ENCODE peak calls at places on chromosomes 4 and X, in eight cellular contexts. E is NCI-H1105; M is pancreas; W is activated T-cell treated with anti-CD3 and anti-CD28 coated beads for 1 hour; N is astrocyte; J is activated CD4-positive, alpha-beta T cell treated with anti-CD3 and anti-CD28 coated beads for 48 hours; P is Panc1; T is smooth muscle cell of the brain vasculature. F is an unnamed sample.

GRCh38 chr4:109972786-109973528 is 60.3 kb downstream of the EGF start:
- DNase-seq in J (no peak), N (no peak), P (no peak), M (no peak), W (no peak), T (no peak), E (no peak), F (no peak)

GRCh38 chrX:65017464-65017863 is 41.2 kb upstream of the ZC4H2 start:
- DNase-seq in M (no peak), W (no peak), P (no peak), T (no peak), N (no peak), E (no peak), J (no peak), F (no peak)

GRCh38 chr4:184510431-184510830 is 36.1 kb upstream of the IRF2 start:
- DNase-seq in N (no peak), T (no peak), J (no peak), E (no peak), M (no peak), W (no peak), P (no peak), F (no peak)

GRCh38 chr4:2652415-2653155 is 103.6 kb downstream of the TNIP2 start:
- DNase-seq in N (no peak), W (no peak), T (no peak), P (no peak), E (no peak), J (no peak), M (no peak), F (no peak)

GRCh38 chrX:18899796-18900380 is 84.0 kb downstream of the PHKA2 start:
- DNase-seq in W (no peak), P (no peak), T (no peak), N (no peak), E (no peak), M (no peak), J (no peak), F (no peak)

GRCh38 chr4:45453258-45453841 is 670.5 kb downstream of the GABRG1 start:
- DNase-seq in T (no peak), N (peak), M (no peak), E (peak), P (peak), J (no peak), W (no peak), F (no peak)

GRCh38 chr4:184746532-184746870 is 12.6 kb upstream of the CENPU start:
- DNase-seq in W (no peak), T (no peak), P (no peak), M (no peak), J (no peak), N (peak), E (no peak), F (no peak)

GRCh38 chrX:110745288-110745687 is 50.3 kb downstream of the CHRDL1 start:
- DNase-seq in M (no peak), P (no peak), J (no peak), E (no peak), W (no peak), N (no peak), T (no peak), F (no peak)

GRCh38 chr4:7817877-7818675 is 121.6 kb downstream of the AFAP1 start:
- DNase-seq in T (no peak), N (peak), J (no peak), W (no peak), E (peak), M (no peak), P (no peak), F (no peak)

GRCh38 chrX:39762266-39762841 is 335.4 kb downstream of the BCOR start:
- DNase-seq in N (peak), P (no peak), W (no peak), E (no peak), J (no peak), M (no peak), T (peak), F (no peak)

GRCh38 chrX:93673869-93674271 is at the start of gene FAM133A:
- DNase-seq in M (no peak), J (no peak), W (no peak), N (peak), E (peak), P (no peak), T (no peak), F (no peak)

GRCh38 chrX:10482708-10483107 is 137.7 kb downstream of the MID1 start:
- DNase-seq in J (no peak), M (no peak), W (no peak), E (no peak), P (no peak), T (no peak), N (no peak), F (no peak)

GRCh38 chr4:145307120-145307519 is 126.7 kb upstream of the OTUD4 start:
- DNase-seq in P (no peak), W (no peak), J (no peak), N (no peak), M (no peak), E (no peak), T (no peak), F (no peak)

GRCh38 chrX:1034717-1035116 is 177.7 kb downstream of the CRLF2 start:
- DNase-seq in N (no peak), W (no peak), T (no peak), J (no peak), E (no peak), M (no peak), P (no peak), F (no peak)

GRCh38 chrX:118353081-118353850 is 7.4 kb downstream of the WDR44 start:
- DNase-seq in W (no peak), E (no peak), N (no peak), T (no peak), P (no peak), M (no peak), J (no peak), F (no peak)

GRCh38 chr4:27685947-27686346 is 825.3 kb downstream of the STIM2 start:
- DNase-seq in N (no peak), E (no peak), W (no peak), T (no peak), P (no peak), J (no peak), M (no peak), F (no peak)

GRCh38 chrX:24294619-24295018 is 19.2 kb downstream of the SUPT20HL2 start:
- DNase-seq in E (no peak), N (no peak), W (no peak), P (no peak), J (peak), M (no peak), T (no peak), F (no peak)

GRCh38 chr4:145566767-145567166 is 52.4 kb upstream of the MMAA start:
- DNase-seq in J (no peak), N (no peak), E (no peak), M (no peak), W (no peak), P (no peak), T (no peak), F (no peak)

GRCh38 chrX:120453985-120454384 is 15.1 kb downstream of the LAMP2 start:
- DNase-seq in P (no peak), W (no peak), M (no peak), E (no peak), T (no peak), N (peak), J (no peak), F (no peak)

GRCh38 chr4:72319596-72319995 is 249.4 kb downstream of the ADAMTS3 start:
- DNase-seq in E (no peak), M (no peak), T (no peak), N (peak), W (no peak), J (no peak), P (no peak), F (no peak)

GRCh38 chrX:153871451-153871850 is 14.5 kb downstream of the L1CAM start:
- DNase-seq in M (no peak), E (no peak), T (no peak), P (no peak), J (no peak), N (no peak), W (no peak), F (no peak)

GRCh38 chrX:729583-730409 is 99.2 kb downstream of the SHOX start:
- DNase-seq in J (no peak), N (no peak), W (no peak), T (no peak), E (no peak), P (no peak), M (no peak), F (no peak)

GRCh38 chr4:106325800-106326199 is 9.4 kb downstream of the AIMP1 start:
- DNase-seq in M (no peak), J (no peak), E (no peak), P (no peak), T (no peak), N (no peak), W (no peak), F (no peak)

GRCh38 chrX:154526901-154527675 is 11.1 kb upstream of the FAM3A start:
- DNase-seq in N (peak), J (peak), M (peak), E (peak), T (no peak), W (peak), P (no peak), F (peak)

GRCh38 chr4:125734504-125734903 is 419.7 kb downstream of the FAT4 start:
- DNase-seq in M (no peak), T (no peak), P (no peak), E (no peak), J (no peak), W (no peak), N (no peak), F (no peak)